ENCODE peak calls at places on chromosomes 5 and 9, in four cellular contexts. E is HFFc6, C is kidney epithelial cell, H is mesothelial cell of epicardium. P is an unnamed sample.

GRCh38 chr5:139660105-139660915 is 12.2 kb downstream of the CXXC5 start:
- DNase-seq in E (peak), H (no peak), C (no peak), P (no peak)

GRCh38 chr9:89808076-89808701 is 203.4 kb downstream of the GADD45G start:
- DNase-seq in H (no peak), E (no peak), C (no peak), P (no peak)

GRCh38 chr5:112995764-112996618 is 19.4 kb downstream of the DCP2 start:
- DNase-seq in C (no peak), H (peak), E (peak), P (peak)

GRCh38 chr9:110031511-110032173 is 176.3 kb downstream of the C9orf152 start:
- DNase-seq in E (peak), C (peak), H (no peak), P (no peak)

GRCh38 chr5:69415584-69415958 is 655 bp downstream of the MARVELD2 start:
- DNase-seq in E (no peak), C (no peak), H (peak), P (no peak)

GRCh38 chr9:70490478-70490877 is 76.0 kb upstream of the KLF9 start:
- DNase-seq in C (no peak), H (no peak), E (no peak), P (no peak)

GRCh38 chr5:160438316-160439204 is 16.9 kb downstream of the PTTG1 start:
- DNase-seq in E (peak), C (no peak), H (peak), P (peak)

GRCh38 chr5:176176231-176176630 is 62.0 kb upstream of the SIMC1 start:
- DNase-seq in C (no peak), H (no peak), E (no peak), P (no peak)

GRCh38 chr9:38180631-38181030 is 111.6 kb upstream of the SHB start:
- DNase-seq in C (no peak), H (no peak), E (no peak), P (no peak)

GRCh38 chr9:106992186-106992585 is 129.2 kb downstream of the ZNF462 start:
- DNase-seq in C (no peak), E (no peak), H (no peak), P (no peak)

GRCh38 chr5:122533825-122534224 is 221.8 kb downstream of the SNCAIP start:
- DNase-seq in H (no peak), C (no peak), E (no peak), P (no peak)

GRCh38 chr9:98567540-98568233 is 141.0 kb downstream of the GABBR2 start:
- DNase-seq in C (no peak), E (no peak), H (no peak), P (no peak)

GRCh38 chr9:96383165-96383939 is at the start of gene SLC35D2:
- DNase-seq in H (peak), E (peak), C (no peak), P (peak)

GRCh38 chr5:129361441-129362025 is 98.6 kb upstream of the ADAMTS19 start:
- DNase-seq in E (no peak), C (no peak), H (no peak), P (no peak)

GRCh38 chr5:3963662-3964061 is 368.0 kb downstream of the IRX1 start:
- DNase-seq in H (no peak), C (no peak), E (no peak), P (no peak)

GRCh38 chr5:171851251-171851650 is 65.6 kb downstream of the SMIM23 start:
- DNase-seq in E (no peak), C (no peak), H (no peak), P (no peak)

GRCh38 chr5:137450759-137451158 is 48.4 kb downstream of the SPOCK1 start:
- DNase-seq in E (no peak), C (no peak), H (no peak), P (no peak)

GRCh38 chr9:138112090-138112748 is 234.6 kb downstream of the CACNA1B start:
- DNase-seq in C (no peak), E (no peak), H (no peak), P (no peak)

DNA sequence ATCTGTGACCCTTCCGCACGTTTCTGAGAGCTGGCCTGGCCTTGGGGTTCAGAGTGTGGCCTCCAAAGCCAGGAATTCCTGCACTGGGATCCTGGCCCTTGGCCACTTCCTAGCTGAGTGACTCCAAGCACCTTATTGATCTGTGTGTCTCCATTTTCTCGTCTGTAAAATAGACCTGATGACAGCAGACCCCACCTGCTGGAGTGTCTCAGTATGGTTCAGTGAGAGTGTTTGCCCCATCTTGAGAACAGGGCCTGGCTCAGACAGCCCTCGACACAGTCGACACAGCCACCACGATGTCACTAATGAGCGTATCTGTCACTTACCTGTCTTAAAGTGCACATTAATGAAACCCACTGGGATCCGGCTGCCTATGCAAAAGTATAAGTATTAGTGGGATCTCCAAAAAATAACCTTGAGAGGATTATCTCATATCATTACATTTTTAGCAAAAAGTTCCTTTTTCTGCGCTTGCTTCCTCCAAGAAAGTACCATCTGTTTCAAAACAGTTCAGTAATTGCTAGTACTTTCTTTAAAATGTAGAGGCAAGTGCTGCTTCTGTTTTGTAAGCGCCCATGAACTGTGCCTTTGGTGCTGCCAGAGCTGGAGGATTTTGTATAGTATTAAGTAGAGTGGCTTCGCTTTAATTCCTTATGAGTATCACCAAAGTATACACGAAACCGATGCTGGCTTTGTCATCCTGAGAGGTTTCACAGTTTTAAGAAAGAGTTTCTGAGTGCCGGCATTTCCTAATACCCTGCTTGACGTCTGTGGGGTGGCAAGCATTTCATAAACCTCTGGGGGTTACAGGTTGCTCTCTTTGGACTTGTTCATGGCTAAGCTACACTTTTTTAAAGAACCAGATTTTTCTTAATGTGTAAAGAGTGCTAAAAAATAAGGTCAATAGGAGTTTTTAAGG is 31.7 kb downstream of the UBE2QL1 start:
- DNase-seq in E (no peak), C (no peak), H (no peak), P (no peak)
- TF ChIP-seq CTCF in E (no peak), C (no peak), H (no peak), P (no peak)

GRCh38 chr9:116737137-116737546 is 50.0 kb downstream of the TRIM32 start:
- DNase-seq in E (peak), H (peak), C (peak), P (peak)
- TF ChIP-seq CTCF in E (peak), H (peak), C (peak), P (peak)

GRCh38 chr5:158676642-158677489 is 422.9 kb downstream of the EBF1 start:
- DNase-seq in C (no peak), E (no peak), H (no peak), P (no peak)
- TF ChIP-seq CTCF in C (peak), E (peak), H (no peak), P (no peak)

GRCh38 chr9:15513335-15513734 is 2.6 kb upstream of the PSIP1 start:
- DNase-seq in C (no peak), H (no peak), E (peak), P (no peak)
- TF ChIP-seq CTCF in C (peak), H (no peak), E (peak), P (no peak)

GRCh38 chr5:76074487-76074886 is 8.7 kb upstream of the SV2C start:
- DNase-seq in C (no peak), E (no peak), H (no peak), P (no peak)
- TF ChIP-seq CTCF in C (peak), E (no peak), H (no peak), P (no peak)